ENCODE peak calls at places on chromosomes 12 and 14, in nine cellular contexts. K, Y, H, U, R, L, D, E and Q are unnamed samples.
A peak's percentile ranks its signal among the peaks of the same experiment; 100 is the strongest.

GRCh38 chr14:96461950-96462798 is 40.0 kb upstream of the PAPOLA start:
- DNase-seq in K (no peak), Y (peak; percentile 23), H (peak; percentile 26), U (no peak), R (no peak), L (no peak), D (no peak), E (no peak), Q (no peak)

GRCh38 chr12:78038986-78039385 is 208.3 kb downstream of the NAV3 start:
- DNase-seq in K (no peak), Y (no peak), H (no peak), U (no peak), R (no peak), L (no peak), D (no peak), E (no peak), Q (no peak)

GRCh38 chr14:101234588-101234937 is 326.7 kb upstream of the DIO3 start:
- DNase-seq in K (no peak), Y (no peak), H (no peak), U (no peak), R (no peak), L (no peak), D (no peak), E (peak; percentile 45), Q (peak; percentile 64)

GRCh38 chr12:113064395-113065125 is 8.0 kb downstream of the DTX1 start:
- DNase-seq in K (no peak), Y (no peak), H (no peak), U (no peak), R (peak; percentile 32), L (peak; percentile 11), D (no peak), E (no peak), Q (no peak)

GRCh38 chr12:69987453-69988102 is 162.6 kb downstream of the MYRFL start:
- DNase-seq in K (no peak), Y (peak; percentile 84), H (no peak), U (peak; percentile 36), R (no peak), L (no peak), D (peak; percentile 91), E (no peak), Q (no peak)

GRCh38 chr12:61188801-61189595 is 1071.2 kb upstream of the USP15 start:
- DNase-seq in K (no peak), Y (no peak), H (no peak), U (no peak), R (no peak), L (no peak), D (no peak), E (no peak), Q (no peak)

GRCh38 chr14:99560946-99561683 is 42.9 kb downstream of the CCDC85C start:
- DNase-seq in K (no peak), Y (peak; percentile 61), H (no peak), U (no peak), R (peak; percentile 75), L (no peak), D (no peak), E (no peak), Q (no peak)

GRCh38 chr12:121781751-121782615 is 11.5 kb downstream of the RHOF start:
- DNase-seq in K (no peak), Y (no peak), H (no peak), U (no peak), R (no peak), L (no peak), D (peak; percentile 50), E (no peak), Q (no peak)

GRCh38 chr12:12070674-12071661 is at the start of gene BCL2L14:
- DNase-seq in K (no peak), Y (peak; percentile 74), H (no peak), U (no peak), R (no peak), L (no peak), D (no peak), E (no peak), Q (peak; percentile 53)